ENCODE peak calls at places on chromosomes 2 and 18, in eight cellular contexts. One of them, this sample, is unnamed.
A peak's percentile ranks its signal among the peaks of the same experiment; 100 is the strongest.

GRCh38 chr2:221492606-221493005 is 79.5 kb downstream of the EPHA4 start:
- DNase-seq in HFF-Myc: no peak
- DNase-seq in AG09309: no peak
- DNase-seq in upper lobe of left lung: no peak
- DNase-seq in tibial nerve: no peak
- DNase-seq in neural progenitor cell: no peak
- DNase-seq in body of pancreas: no peak
- DNase-seq in foreskin fibroblast: peak; percentile 54
- DNase-seq in this sample: no peak

GRCh38 chr2:109129921-109130725 is 1.1 kb downstream of the SH3RF3 start:
- DNase-seq in HFF-Myc: no peak
- DNase-seq in AG09309: no peak
- DNase-seq in upper lobe of left lung: no peak
- DNase-seq in tibial nerve: no peak
- DNase-seq in neural progenitor cell: peak; percentile 34
- DNase-seq in body of pancreas: no peak
- DNase-seq in foreskin fibroblast: no peak
- DNase-seq in this sample: peak; percentile 30

GRCh38 chr2:167504061-167504460 is 615.8 kb downstream of the XIRP2 start:
- DNase-seq in HFF-Myc: no peak
- DNase-seq in AG09309: no peak
- DNase-seq in upper lobe of left lung: no peak
- DNase-seq in tibial nerve: no peak
- DNase-seq in neural progenitor cell: no peak
- DNase-seq in body of pancreas: no peak
- DNase-seq in foreskin fibroblast: no peak
- DNase-seq in this sample: no peak

GRCh38 chr2:199055336-199055735 is 402.4 kb downstream of the SATB2 start:
- DNase-seq in HFF-Myc: no peak
- DNase-seq in AG09309: no peak
- DNase-seq in upper lobe of left lung: no peak
- DNase-seq in tibial nerve: no peak
- DNase-seq in neural progenitor cell: no peak
- DNase-seq in body of pancreas: no peak
- DNase-seq in foreskin fibroblast: peak; percentile 1
- DNase-seq in this sample: no peak

GRCh38 chr2:63300835-63301234 is 250.2 kb downstream of the OTX1 start:
- DNase-seq in HFF-Myc: no peak
- DNase-seq in AG09309: no peak
- DNase-seq in upper lobe of left lung: no peak
- DNase-seq in tibial nerve: no peak
- DNase-seq in neural progenitor cell: peak; percentile 19
- DNase-seq in body of pancreas: no peak
- DNase-seq in foreskin fibroblast: no peak
- DNase-seq in this sample: no peak

GRCh38 chr2:26099933-26100332 is 66.0 kb downstream of the RAB10 start:
- DNase-seq in HFF-Myc: no peak
- DNase-seq in AG09309: no peak
- DNase-seq in upper lobe of left lung: no peak
- DNase-seq in tibial nerve: no peak
- DNase-seq in neural progenitor cell: no peak
- DNase-seq in body of pancreas: no peak
- DNase-seq in foreskin fibroblast: no peak
- DNase-seq in this sample: no peak

GRCh38 chr18:9619056-9619455 is 4.7 kb upstream of the PPP4R1 start:
- DNase-seq in HFF-Myc: no peak
- DNase-seq in AG09309: no peak
- DNase-seq in upper lobe of left lung: no peak
- DNase-seq in tibial nerve: no peak
- DNase-seq in neural progenitor cell: no peak
- DNase-seq in body of pancreas: no peak
- DNase-seq in foreskin fibroblast: no peak
- DNase-seq in this sample: no peak

GRCh38 chr2:69559696-69560482 is 83.7 kb downstream of the AAK1 start:
- DNase-seq in HFF-Myc: no peak
- DNase-seq in AG09309: peak; percentile 27
- DNase-seq in upper lobe of left lung: peak; percentile 32
- DNase-seq in tibial nerve: no peak
- DNase-seq in neural progenitor cell: peak; percentile 81
- DNase-seq in body of pancreas: peak; percentile 64
- DNase-seq in foreskin fibroblast: no peak
- DNase-seq in this sample: peak; percentile 11

GRCh38 chr18:908631-909621 is 4.3 kb downstream of the ADCYAP1 start:
- DNase-seq in HFF-Myc: no peak
- DNase-seq in AG09309: no peak
- DNase-seq in upper lobe of left lung: no peak
- DNase-seq in tibial nerve: no peak
- DNase-seq in neural progenitor cell: peak; percentile 73
- DNase-seq in body of pancreas: no peak
- DNase-seq in foreskin fibroblast: no peak
- DNase-seq in this sample: peak; percentile 41

GRCh38 chr2:224563537-224563936 is 21.6 kb downstream of the CUL3 start:
- DNase-seq in HFF-Myc: no peak
- DNase-seq in AG09309: no peak
- DNase-seq in upper lobe of left lung: no peak
- DNase-seq in tibial nerve: no peak
- DNase-seq in neural progenitor cell: no peak
- DNase-seq in body of pancreas: no peak
- DNase-seq in foreskin fibroblast: no peak
- DNase-seq in this sample: no peak

GRCh38 chr2:219309278-219309677 is at the start of gene PTPRN:
- DNase-seq in HFF-Myc: no peak
- DNase-seq in AG09309: no peak
- DNase-seq in upper lobe of left lung: no peak
- DNase-seq in tibial nerve: no peak
- DNase-seq in neural progenitor cell: peak; percentile 87
- DNase-seq in body of pancreas: peak; percentile 42
- DNase-seq in foreskin fibroblast: peak; percentile 35
- DNase-seq in this sample: no peak

GRCh38 chr2:176162911-176163654 is 6.0 kb downstream of the HOXD3 start:
- DNase-seq in HFF-Myc: no peak
- DNase-seq in AG09309: no peak
- DNase-seq in upper lobe of left lung: no peak
- DNase-seq in tibial nerve: no peak
- DNase-seq in neural progenitor cell: peak; percentile 43
- DNase-seq in body of pancreas: no peak
- DNase-seq in foreskin fibroblast: no peak
- DNase-seq in this sample: peak; percentile 89

GRCh38 chr2:65370387-65371093 is 61.9 kb downstream of the SPRED2 start:
- DNase-seq in HFF-Myc: no peak
- DNase-seq in AG09309: no peak
- DNase-seq in upper lobe of left lung: no peak
- DNase-seq in tibial nerve: peak; percentile 57
- DNase-seq in neural progenitor cell: no peak
- DNase-seq in body of pancreas: peak; percentile 25
- DNase-seq in foreskin fibroblast: peak; percentile 53
- DNase-seq in this sample: peak; percentile 31

GRCh38 chr2:58447586-58447985 is 206.5 kb upstream of the FANCL start:
- DNase-seq in HFF-Myc: no peak
- DNase-seq in AG09309: no peak
- DNase-seq in upper lobe of left lung: no peak
- DNase-seq in tibial nerve: no peak
- DNase-seq in neural progenitor cell: no peak
- DNase-seq in body of pancreas: no peak
- DNase-seq in foreskin fibroblast: no peak
- DNase-seq in this sample: no peak

GRCh38 chr2:58448845-58449244 is 207.7 kb upstream of the FANCL start:
- DNase-seq in HFF-Myc: no peak
- DNase-seq in AG09309: no peak
- DNase-seq in upper lobe of left lung: no peak
- DNase-seq in tibial nerve: no peak
- DNase-seq in neural progenitor cell: no peak
- DNase-seq in body of pancreas: no peak
- DNase-seq in foreskin fibroblast: no peak
- DNase-seq in this sample: no peak

GRCh38 chr2:58449286-58450010 is 208.3 kb upstream of the FANCL start:
- DNase-seq in HFF-Myc: no peak
- DNase-seq in AG09309: no peak
- DNase-seq in upper lobe of left lung: no peak
- DNase-seq in tibial nerve: no peak
- DNase-seq in neural progenitor cell: no peak
- DNase-seq in body of pancreas: no peak
- DNase-seq in foreskin fibroblast: no peak
- DNase-seq in this sample: no peak

DNA sequence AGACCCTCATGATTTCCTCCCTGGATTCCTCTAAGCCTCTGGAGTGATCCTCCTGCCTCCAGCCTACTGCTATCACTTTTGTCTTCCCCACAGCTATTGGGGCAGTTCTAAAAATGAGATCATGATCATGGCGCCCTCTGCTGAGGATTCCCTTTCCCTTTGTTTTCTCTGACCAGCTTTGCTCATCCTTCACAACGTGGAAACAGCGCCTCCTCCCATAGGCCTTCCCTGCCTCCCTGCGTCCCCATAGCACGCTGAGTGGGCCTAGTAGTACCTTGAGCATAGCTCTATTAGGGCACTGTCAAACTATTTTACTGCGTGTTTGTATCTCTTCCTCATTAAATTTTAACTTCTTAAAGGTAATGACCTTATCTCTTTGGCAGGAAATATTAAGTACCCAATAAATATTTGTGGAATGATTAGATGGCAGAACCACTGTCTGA is 207.0 kb upstream of the FANCL start:
- DNase-seq in HFF-Myc: peak; percentile 50
- DNase-seq in AG09309: peak; percentile 31
- DNase-seq in upper lobe of left lung: peak; percentile 31
- DNase-seq in tibial nerve: peak; percentile 31
- DNase-seq in neural progenitor cell: peak; percentile 89
- DNase-seq in body of pancreas: peak; percentile 38
- DNase-seq in foreskin fibroblast: peak; percentile 20
- DNase-seq in this sample: peak; percentile 72
- TF ChIP-seq CTCF in HFF-Myc: peak; percentile 71
- TF ChIP-seq CTCF in AG09309: peak; percentile 67
- TF ChIP-seq CTCF in upper lobe of left lung: peak; percentile 15
- TF ChIP-seq CTCF in tibial nerve: no peak
- TF ChIP-seq CTCF in neural progenitor cell: peak; percentile 86
- TF ChIP-seq CTCF in body of pancreas: no peak
- TF ChIP-seq CTCF in foreskin fibroblast: peak; percentile 74
- TF ChIP-seq CTCF in this sample: peak; percentile 51

GRCh38 chr2:54054774-54055173 is 60.6 kb upstream of the ACYP2 start:
- DNase-seq in HFF-Myc: no peak
- DNase-seq in AG09309: no peak
- DNase-seq in upper lobe of left lung: no peak
- DNase-seq in tibial nerve: no peak
- DNase-seq in neural progenitor cell: no peak
- DNase-seq in body of pancreas: no peak
- DNase-seq in foreskin fibroblast: no peak
- DNase-seq in this sample: no peak

GRCh38 chr2:54054271-54054670 is 61.1 kb upstream of the ACYP2 start:
- DNase-seq in HFF-Myc: no peak
- DNase-seq in AG09309: no peak
- DNase-seq in upper lobe of left lung: no peak
- DNase-seq in tibial nerve: no peak
- DNase-seq in neural progenitor cell: no peak
- DNase-seq in body of pancreas: no peak
- DNase-seq in foreskin fibroblast: no peak
- DNase-seq in this sample: no peak

GRCh38 chr2:54050445-54050844 is 65.0 kb upstream of the ACYP2 start:
- DNase-seq in HFF-Myc: no peak
- DNase-seq in AG09309: no peak
- DNase-seq in upper lobe of left lung: no peak
- DNase-seq in tibial nerve: no peak
- DNase-seq in neural progenitor cell: no peak
- DNase-seq in body of pancreas: no peak
- DNase-seq in foreskin fibroblast: no peak
- DNase-seq in this sample: no peak

GRCh38 chr2:54053830-54054229 is 61.6 kb upstream of the ACYP2 start:
- DNase-seq in HFF-Myc: no peak
- DNase-seq in AG09309: no peak
- DNase-seq in upper lobe of left lung: no peak
- DNase-seq in tibial nerve: no peak
- DNase-seq in neural progenitor cell: no peak
- DNase-seq in body of pancreas: no peak
- DNase-seq in foreskin fibroblast: no peak
- DNase-seq in this sample: no peak

GRCh38 chr2:54052825-54053718 is 62.3 kb upstream of the ACYP2 start:
- DNase-seq in HFF-Myc: no peak
- DNase-seq in AG09309: no peak
- DNase-seq in upper lobe of left lung: no peak
- DNase-seq in tibial nerve: no peak
- DNase-seq in neural progenitor cell: peak; percentile 15
- DNase-seq in body of pancreas: no peak
- DNase-seq in foreskin fibroblast: no peak
- DNase-seq in this sample: no peak
- TF ChIP-seq CTCF in HFF-Myc: peak; percentile 22
- TF ChIP-seq CTCF in AG09309: peak; percentile 35
- TF ChIP-seq CTCF in upper lobe of left lung: no peak
- TF ChIP-seq CTCF in tibial nerve: no peak
- TF ChIP-seq CTCF in neural progenitor cell: peak; percentile 35
- TF ChIP-seq CTCF in body of pancreas: no peak
- TF ChIP-seq CTCF in foreskin fibroblast: peak; percentile 26
- TF ChIP-seq CTCF in this sample: no peak

DNA sequence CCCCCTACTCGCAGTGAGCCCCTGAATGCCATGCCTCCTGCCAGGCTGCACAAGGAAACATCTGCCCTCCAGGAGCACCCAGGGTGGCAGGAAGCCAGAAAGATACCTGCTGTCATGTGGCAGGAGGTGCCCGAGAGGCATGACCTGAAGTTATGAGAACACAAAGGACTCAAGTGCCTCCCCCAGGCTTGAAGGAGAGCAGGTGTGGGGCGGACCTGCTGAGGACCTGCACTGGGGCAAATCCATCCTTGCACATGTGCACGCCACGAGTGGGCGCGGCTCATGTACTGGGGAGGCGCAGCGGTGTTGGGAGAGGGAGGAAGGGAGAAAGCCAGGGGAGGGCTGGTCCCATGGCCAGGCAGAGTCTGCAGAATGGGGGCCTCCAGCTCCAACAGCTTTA is 26.9 kb downstream of the SDC1 start:
- DNase-seq in HFF-Myc: no peak
- DNase-seq in AG09309: no peak
- DNase-seq in upper lobe of left lung: peak; percentile 94
- DNase-seq in tibial nerve: no peak
- DNase-seq in neural progenitor cell: no peak
- DNase-seq in body of pancreas: peak; percentile 29
- DNase-seq in foreskin fibroblast: no peak
- DNase-seq in this sample: no peak
- TF ChIP-seq CTCF in HFF-Myc: no peak
- TF ChIP-seq CTCF in AG09309: no peak
- TF ChIP-seq CTCF in upper lobe of left lung: no peak
- TF ChIP-seq CTCF in tibial nerve: no peak
- TF ChIP-seq CTCF in neural progenitor cell: no peak
- TF ChIP-seq CTCF in body of pancreas: no peak
- TF ChIP-seq CTCF in foreskin fibroblast: no peak
- TF ChIP-seq CTCF in this sample: no peak

DNA sequence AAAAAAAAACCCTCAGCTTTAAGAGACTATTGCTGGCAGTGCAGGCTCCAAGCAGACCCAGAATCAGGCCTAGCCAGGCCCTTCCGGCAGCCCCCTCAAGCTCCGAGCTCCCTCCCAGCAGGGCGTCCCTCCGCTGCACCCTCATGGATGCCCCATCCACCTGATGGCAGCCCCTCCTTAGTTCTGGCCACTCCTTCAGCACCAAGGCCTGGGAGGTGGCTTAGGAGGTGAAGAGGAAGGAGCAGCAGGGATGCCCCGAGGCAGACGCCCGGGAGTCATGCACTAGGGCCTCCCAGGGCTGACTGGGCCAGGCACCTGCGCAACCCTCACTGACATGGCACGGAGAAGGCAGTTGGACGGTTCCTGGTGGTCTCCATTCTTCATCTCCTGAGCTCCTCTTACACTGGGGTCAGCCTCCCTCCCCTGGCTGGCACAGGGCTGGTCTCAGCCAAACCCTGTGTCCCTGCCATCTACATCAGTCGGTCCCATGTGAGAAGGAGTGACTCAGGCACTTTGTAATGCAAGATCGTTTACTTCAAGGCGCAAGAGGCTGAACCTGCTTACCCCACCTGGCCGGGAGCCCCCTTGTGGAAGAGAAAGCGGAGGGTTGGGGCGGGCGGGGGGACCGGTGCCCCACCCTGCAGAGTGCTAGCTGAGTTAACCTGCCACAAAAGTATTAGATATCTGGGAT is 53.5 kb upstream of the ID2 start:
- DNase-seq in HFF-Myc: no peak
- DNase-seq in AG09309: no peak
- DNase-seq in upper lobe of left lung: no peak
- DNase-seq in tibial nerve: no peak
- DNase-seq in neural progenitor cell: no peak
- DNase-seq in body of pancreas: no peak
- DNase-seq in foreskin fibroblast: no peak
- DNase-seq in this sample: no peak
- TF ChIP-seq CTCF in HFF-Myc: no peak
- TF ChIP-seq CTCF in AG09309: no peak
- TF ChIP-seq CTCF in upper lobe of left lung: no peak
- TF ChIP-seq CTCF in tibial nerve: no peak
- TF ChIP-seq CTCF in neural progenitor cell: no peak
- TF ChIP-seq CTCF in body of pancreas: no peak
- TF ChIP-seq CTCF in foreskin fibroblast: no peak
- TF ChIP-seq CTCF in this sample: no peak